ENCODE peak calls at places on chromosome 19, in six cellular contexts. H is NCI-H1417; L is stimulated activated CD4-positive, alpha-beta T cell treated with anti-CD3 and anti-CD28 coated beads, Interleukin-1b, Interleukin-23, amount 100 ng/mL, for 4 hours; Y is A549; N is left lung; Q is pons. R is an unnamed sample.

GRCh38 chr19:43814663-43815352 is 12.3 kb upstream of the ZNF283 start:
- DNase-seq in H (no peak), L (no peak), N (no peak), Q (no peak), Y (no peak), R (no peak)

GRCh38 chr19:45498411-45499195 is at the start of gene PPM1N:
- DNase-seq in N (no peak), H (no peak), Q (no peak), L (peak), Y (no peak), R (peak)

GRCh38 chr19:46392252-46392801 is 21.0 kb downstream of the CCDC8 start:
- DNase-seq in Q (peak), N (peak), Y (no peak), L (no peak), H (no peak), R (no peak)

GRCh38 chr19:12828494-12828893 is 5.9 kb downstream of the RTBDN start:
- DNase-seq in Q (no peak), N (no peak), L (no peak), Y (no peak), H (peak), R (peak)

GRCh38 chr19:12792048-12792852 is 964 bp downstream of the JUNB start:
- DNase-seq in N (peak), L (peak), H (peak), Y (no peak), Q (no peak), R (peak)

GRCh38 chr19:3607398-3608078 is 863 bp upstream of the TBXA2R start:
- DNase-seq in H (no peak), N (peak), L (no peak), Y (no peak), Q (no peak), R (no peak)

GRCh38 chr19:548841-549830 is 5.3 kb downstream of the GZMM start:
- DNase-seq in L (no peak), Q (no peak), Y (no peak), H (no peak), N (no peak), R (no peak)

GRCh38 chr19:31253816-31254551 is 95.3 kb downstream of the TSHZ3 start:
- DNase-seq in Y (no peak), Q (no peak), L (no peak), H (no peak), N (no peak), R (no peak)

GRCh38 chr19:55383789-55384575 is at the start of gene TMEM238:
- DNase-seq in N (peak), Q (no peak), Y (peak), H (peak), L (peak), R (peak)